ENCODE peak calls at places on chromosomes 16 and 17, in five cellular contexts. One of them, this sample, is unnamed.

GRCh38 chr17:70144260-70144846 is 25.0 kb upstream of the KCNJ2 start:
- DNase-seq in Karpas-422: peak
- DNase-seq in mammary epithelial cell: peak
- DNase-seq in PC-3: peak
- DNase-seq in mesendoderm: no peak
- DNase-seq in this sample: no peak

GRCh38 chr16:53908731-53909130 is 204.8 kb downstream of the FTO start:
- DNase-seq in mammary epithelial cell: no peak
- DNase-seq in Karpas-422: no peak
- DNase-seq in mesendoderm: no peak
- DNase-seq in PC-3: no peak
- DNase-seq in this sample: no peak

GRCh38 chr16:81645303-81645702 is 133.8 kb upstream of the PLCG2 start:
- DNase-seq in Karpas-422: no peak
- DNase-seq in PC-3: peak
- DNase-seq in mesendoderm: peak
- DNase-seq in mammary epithelial cell: peak
- DNase-seq in this sample: peak

GRCh38 chr17:50113624-50114320 is 16.2 kb downstream of the SAMD14 start:
- DNase-seq in Karpas-422: no peak
- DNase-seq in mammary epithelial cell: no peak
- DNase-seq in PC-3: no peak
- DNase-seq in mesendoderm: no peak
- DNase-seq in this sample: no peak

GRCh38 chr17:8629371-8630226 is 926 bp downstream of the MYH10 start:
- DNase-seq in Karpas-422: no peak
- DNase-seq in PC-3: no peak
- DNase-seq in mesendoderm: peak
- DNase-seq in mammary epithelial cell: peak
- DNase-seq in this sample: peak

GRCh38 chr16:49617016-49617569 is 238.8 kb downstream of the ZNF423 start:
- DNase-seq in mammary epithelial cell: no peak
- DNase-seq in Karpas-422: no peak
- DNase-seq in PC-3: no peak
- DNase-seq in mesendoderm: no peak
- DNase-seq in this sample: no peak

GRCh38 chr17:76972046-76972641 is 103.9 kb downstream of the MGAT5B start:
- DNase-seq in mesendoderm: peak
- DNase-seq in Karpas-422: no peak
- DNase-seq in PC-3: no peak
- DNase-seq in mammary epithelial cell: no peak
- DNase-seq in this sample: no peak

GRCh38 chr16:2529061-2529931 is 1.9 kb downstream of the CEMP1 start:
- DNase-seq in Karpas-422: no peak
- DNase-seq in mammary epithelial cell: no peak
- DNase-seq in PC-3: peak
- DNase-seq in mesendoderm: no peak
- DNase-seq in this sample: peak

GRCh38 chr17:2547176-2547575 is 35.5 kb upstream of the METTL16 start:
- DNase-seq in mammary epithelial cell: peak
- DNase-seq in mesendoderm: no peak
- DNase-seq in Karpas-422: no peak
- DNase-seq in PC-3: peak
- DNase-seq in this sample: peak

GRCh38 chr17:2266045-2266864 is 37.3 kb downstream of the SMG6 start:
- DNase-seq in PC-3: no peak
- DNase-seq in mesendoderm: no peak
- DNase-seq in mammary epithelial cell: no peak
- DNase-seq in Karpas-422: no peak
- DNase-seq in this sample: no peak

GRCh38 chr16:1125471-1125870 is 27.4 kb upstream of the CACNA1H start:
- DNase-seq in PC-3: peak
- DNase-seq in mesendoderm: no peak
- DNase-seq in mammary epithelial cell: no peak
- DNase-seq in Karpas-422: no peak
- DNase-seq in this sample: no peak

GRCh38 chr17:82489117-82489516 is 30.4 kb upstream of the FOXK2 start:
- DNase-seq in PC-3: no peak
- DNase-seq in mesendoderm: no peak
- DNase-seq in Karpas-422: no peak
- DNase-seq in mammary epithelial cell: no peak
- DNase-seq in this sample: peak

GRCh38 chr17:55413825-55414489 is 7.7 kb downstream of the MMD start:
- DNase-seq in mammary epithelial cell: no peak
- DNase-seq in PC-3: no peak
- DNase-seq in Karpas-422: no peak
- DNase-seq in mesendoderm: no peak
- DNase-seq in this sample: no peak

GRCh38 chr17:80785477-80786178 is 206.0 kb upstream of the CHMP6 start:
- DNase-seq in PC-3: no peak
- DNase-seq in Karpas-422: no peak
- DNase-seq in mesendoderm: no peak
- DNase-seq in mammary epithelial cell: no peak
- DNase-seq in this sample: no peak

GRCh38 chr17:17171991-17172939 is 33.9 kb downstream of the PLD6 start:
- DNase-seq in Karpas-422: no peak
- DNase-seq in PC-3: no peak
- DNase-seq in mesendoderm: peak
- DNase-seq in mammary epithelial cell: no peak
- DNase-seq in this sample: peak

GRCh38 chr16:13333336-13333735 is 431.9 kb downstream of the SHISA9 start:
- DNase-seq in Karpas-422: no peak
- DNase-seq in mammary epithelial cell: no peak
- DNase-seq in mesendoderm: no peak
- DNase-seq in PC-3: no peak
- DNase-seq in this sample: no peak

GRCh38 chr17:36920032-36921000 is 17.0 kb upstream of the LHX1 start:
- DNase-seq in mesendoderm: peak
- DNase-seq in Karpas-422: no peak
- DNase-seq in PC-3: peak
- DNase-seq in mammary epithelial cell: no peak
- DNase-seq in this sample: peak

GRCh38 chr16:85477801-85478363 is 135.2 kb upstream of the GSE1 start:
- DNase-seq in mammary epithelial cell: no peak
- DNase-seq in PC-3: no peak
- DNase-seq in mesendoderm: no peak
- DNase-seq in Karpas-422: no peak
- DNase-seq in this sample: no peak

DNA sequence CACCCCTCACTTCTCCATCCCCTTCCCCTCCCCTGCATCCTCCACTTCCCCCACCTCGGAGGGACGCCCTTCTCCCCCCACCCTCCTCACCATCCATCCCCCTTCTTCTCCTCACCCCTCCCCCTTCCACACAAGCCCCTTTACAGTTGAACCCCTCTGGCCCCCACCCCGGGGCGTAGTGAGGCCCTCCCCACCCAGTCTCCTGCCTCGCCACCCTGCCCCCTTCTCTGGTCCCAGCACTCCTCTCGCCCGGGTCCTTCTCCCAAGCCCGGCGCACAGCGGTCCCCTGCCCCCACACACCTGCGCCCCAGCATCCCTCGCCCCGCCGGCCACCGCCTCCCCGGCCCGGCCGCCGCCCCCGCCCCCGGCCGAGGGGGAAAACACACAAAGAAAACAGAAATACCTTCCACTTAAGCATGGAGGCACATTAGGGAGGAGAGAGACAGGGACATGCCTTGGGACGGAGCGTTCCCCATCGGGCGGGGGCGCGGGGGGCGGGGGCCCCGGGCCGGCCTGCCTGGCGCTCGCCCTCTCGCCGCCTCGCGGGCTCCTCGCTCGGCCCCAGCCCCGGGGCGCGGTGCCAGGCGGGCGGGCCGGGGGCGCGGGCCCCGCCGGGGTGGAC is 411 bp downstream of the SRCIN1 start:
- DNase-seq in PC-3: no peak
- DNase-seq in mammary epithelial cell: no peak
- DNase-seq in Karpas-422: no peak
- DNase-seq in mesendoderm: peak
- DNase-seq in this sample: peak
- H3K4me3 ChIP-seq in PC-3: peak
- H3K4me3 ChIP-seq in mammary epithelial cell: peak
- H3K4me3 ChIP-seq in Karpas-422: peak
- H3K4me3 ChIP-seq in mesendoderm: no peak
- H3K4me3 ChIP-seq in this sample: no peak

GRCh38 chr17:18177137-18177536 is 6.5 kb upstream of the ALKBH5 start:
- DNase-seq in Karpas-422: no peak
- DNase-seq in PC-3: no peak
- DNase-seq in mesendoderm: no peak
- DNase-seq in mammary epithelial cell: no peak
- DNase-seq in this sample: peak

GRCh38 chr17:18173740-18174139 is 9.9 kb upstream of the ALKBH5 start:
- DNase-seq in PC-3: no peak
- DNase-seq in Karpas-422: no peak
- DNase-seq in mesendoderm: no peak
- DNase-seq in mammary epithelial cell: no peak
- DNase-seq in this sample: peak

GRCh38 chr17:18176152-18176551 is 7.5 kb upstream of the ALKBH5 start:
- DNase-seq in Karpas-422: peak
- DNase-seq in mammary epithelial cell: no peak
- DNase-seq in mesendoderm: no peak
- DNase-seq in PC-3: no peak
- DNase-seq in this sample: no peak

GRCh38 chr17:18167421-18167820 is 16.2 kb upstream of the ALKBH5 start:
- DNase-seq in mesendoderm: no peak
- DNase-seq in mammary epithelial cell: no peak
- DNase-seq in Karpas-422: no peak
- DNase-seq in PC-3: no peak
- DNase-seq in this sample: peak

GRCh38 chr17:18172528-18173278 is 10.9 kb upstream of the ALKBH5 start:
- DNase-seq in mammary epithelial cell: no peak
- DNase-seq in mesendoderm: no peak
- DNase-seq in Karpas-422: no peak
- DNase-seq in PC-3: no peak
- DNase-seq in this sample: peak
- H3K4me2 ChIP-seq in mammary epithelial cell: no peak
- H3K4me2 ChIP-seq in mesendoderm: no peak
- H3K4me2 ChIP-seq in Karpas-422: no peak
- H3K4me2 ChIP-seq in PC-3: no peak
- H3K4me2 ChIP-seq in this sample: no peak

DNA sequence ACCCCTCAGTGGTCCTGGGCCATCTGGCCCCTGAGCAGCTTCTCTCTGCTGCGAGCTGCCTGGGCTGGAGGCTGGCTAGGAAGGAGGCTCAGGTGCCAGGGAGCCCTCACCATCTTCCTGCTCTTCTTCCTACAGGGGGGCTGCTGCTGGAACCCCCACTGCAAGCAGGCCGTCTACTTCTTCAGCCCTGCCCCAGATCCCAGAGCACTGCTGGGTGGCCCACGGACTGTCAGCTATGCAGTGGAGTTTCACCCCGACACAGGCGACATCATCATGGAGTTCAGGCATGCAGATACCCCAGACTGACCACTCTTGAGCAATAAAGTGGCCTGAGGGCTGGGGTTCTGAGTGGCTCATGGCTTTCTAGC is 46.1 kb downstream of the PRMT7 start:
- DNase-seq in mesendoderm: no peak
- DNase-seq in PC-3: no peak
- DNase-seq in Karpas-422: no peak
- DNase-seq in mammary epithelial cell: no peak
- DNase-seq in this sample: no peak
- H3K4me3 ChIP-seq in mesendoderm: no peak
- H3K4me3 ChIP-seq in PC-3: no peak
- H3K4me3 ChIP-seq in Karpas-422: no peak
- H3K4me3 ChIP-seq in mammary epithelial cell: no peak
- H3K4me3 ChIP-seq in this sample: no peak

GRCh38 chr16:22358000-22358399 is 16.4 kb downstream of the CDR2 start:
- DNase-seq in PC-3: no peak
- DNase-seq in Karpas-422: no peak
- DNase-seq in mammary epithelial cell: no peak
- DNase-seq in mesendoderm: no peak
- DNase-seq in this sample: no peak
- H3K4me2 ChIP-seq in PC-3: no peak
- H3K4me2 ChIP-seq in Karpas-422: no peak
- H3K4me2 ChIP-seq in mammary epithelial cell: no peak
- H3K4me2 ChIP-seq in mesendoderm: no peak
- H3K4me2 ChIP-seq in this sample: no peak

GRCh38 chr17:28759296-28759865 is 15.6 kb downstream of the TRAF4 start:
- DNase-seq in mammary epithelial cell: no peak
- DNase-seq in mesendoderm: no peak
- DNase-seq in Karpas-422: no peak
- DNase-seq in PC-3: no peak
- DNase-seq in this sample: peak
- H3K4me3 ChIP-seq in mammary epithelial cell: no peak
- H3K4me3 ChIP-seq in mesendoderm: no peak
- H3K4me3 ChIP-seq in Karpas-422: no peak
- H3K4me3 ChIP-seq in PC-3: no peak
- H3K4me3 ChIP-seq in this sample: no peak

GRCh38 chr16:19213885-19214284 is 45.8 kb downstream of the SYT17 start:
- DNase-seq in mesendoderm: peak
- DNase-seq in mammary epithelial cell: no peak
- DNase-seq in Karpas-422: peak
- DNase-seq in PC-3: no peak
- DNase-seq in this sample: no peak
- H3K4me2 ChIP-seq in mesendoderm: no peak
- H3K4me2 ChIP-seq in mammary epithelial cell: no peak
- H3K4me2 ChIP-seq in Karpas-422: no peak
- H3K4me2 ChIP-seq in PC-3: no peak
- H3K4me2 ChIP-seq in this sample: no peak

GRCh38 chr16:73568769-73569168 is 520.8 kb upstream of the ZFHX3 start:
- DNase-seq in Karpas-422: no peak
- DNase-seq in mesendoderm: no peak
- DNase-seq in mammary epithelial cell: no peak
- DNase-seq in PC-3: no peak
- DNase-seq in this sample: no peak

GRCh38 chr16:73569266-73569665 is 521.3 kb upstream of the ZFHX3 start:
- DNase-seq in PC-3: no peak
- DNase-seq in mesendoderm: no peak
- DNase-seq in mammary epithelial cell: no peak
- DNase-seq in Karpas-422: no peak
- DNase-seq in this sample: no peak

DNA sequence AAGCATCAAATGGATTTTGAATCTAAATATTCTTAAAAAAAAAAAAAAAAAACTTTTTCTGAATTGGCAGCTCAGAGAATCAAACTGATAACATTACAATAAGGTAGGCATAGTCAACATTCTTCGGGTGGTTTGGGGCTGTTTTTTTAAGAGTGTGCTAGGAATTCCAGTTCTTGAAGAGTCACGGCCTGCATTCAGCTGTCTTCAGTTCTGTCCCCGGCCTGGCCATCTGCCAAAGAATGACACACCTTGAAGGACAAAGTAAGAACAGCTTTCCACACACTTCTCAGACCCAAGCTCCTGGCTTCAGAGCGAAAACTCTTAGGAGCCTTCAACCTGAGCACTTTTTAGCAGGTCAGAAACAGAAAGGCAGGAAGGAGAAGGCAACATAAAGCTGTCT is 524.2 kb upstream of the ZFHX3 start:
- DNase-seq in mesendoderm: peak
- DNase-seq in Karpas-422: no peak
- DNase-seq in PC-3: peak
- DNase-seq in mammary epithelial cell: no peak
- DNase-seq in this sample: no peak
- H3K4me3 ChIP-seq in mesendoderm: no peak
- H3K4me3 ChIP-seq in Karpas-422: no peak
- H3K4me3 ChIP-seq in PC-3: no peak
- H3K4me3 ChIP-seq in mammary epithelial cell: no peak
- H3K4me3 ChIP-seq in this sample: no peak

GRCh38 chr16:80417706-80418105 is 123.1 kb upstream of the DYNLRB2 start:
- DNase-seq in Karpas-422: no peak
- DNase-seq in mesendoderm: no peak
- DNase-seq in PC-3: no peak
- DNase-seq in mammary epithelial cell: no peak
- DNase-seq in this sample: no peak
- H3K4me2 ChIP-seq in Karpas-422: no peak
- H3K4me2 ChIP-seq in mesendoderm: no peak
- H3K4me2 ChIP-seq in PC-3: no peak
- H3K4me2 ChIP-seq in mammary epithelial cell: no peak
- H3K4me2 ChIP-seq in this sample: no peak